ENCODE peak calls at places on chromosomes 13 and 19, in five cellular contexts. B, W, K, N and E are unnamed samples. For H3K4me1, the result is how much of the 10 kb centered on the place peaks cover.

GRCh38 chr13:110261166-110262081 is 45.5 kb downstream of the COL4A1 start:
- DNase-seq in B (no peak), W (peak), K (no peak), N (no peak), E (no peak)

GRCh38 chr19:30880551-30880950 is 468.7 kb downstream of the TSHZ3 start:
- DNase-seq in B (no peak), W (no peak), K (no peak), N (no peak), E (no peak)

GRCh38 chr13:24050292-24050711 is 110.2 kb upstream of the SPATA13 start:
- DNase-seq in B (no peak), W (no peak), K (peak), N (no peak), E (peak)

GRCh38 chr19:6218497-6219146 is 61.2 kb downstream of the MLLT1 start:
- DNase-seq in B (peak), W (peak), K (peak), N (peak), E (peak)

GRCh38 chr19:1082165-1082927 is 12.8 kb downstream of the POLR2E start:
- DNase-seq in B (no peak), W (peak), K (no peak), N (no peak), E (no peak)

GRCh38 chr13:60043262-60043661 is 120.5 kb downstream of the DIAPH3 start:
- DNase-seq in B (no peak), W (no peak), K (peak), N (no peak), E (no peak)

GRCh38 chr13:98672947-98673545 is 79.4 kb downstream of the SLC15A1 start:
- DNase-seq in B (peak), W (peak), K (peak), N (peak), E (peak)

GRCh38 chr13:51827254-51827653 is 17.7 kb downstream of the TMEM272 start:
- DNase-seq in B (no peak), W (no peak), K (no peak), N (no peak), E (no peak)

GRCh38 chr19:47003611-47003935 is 16.1 kb upstream of the NPAS1 start:
- DNase-seq in B (no peak), W (no peak), K (peak), N (no peak), E (no peak)

GRCh38 chr13:23447927-23448326 is 14.4 kb upstream of the SACS start:
- DNase-seq in B (no peak), W (no peak), K (peak), N (no peak), E (no peak)

GRCh38 chr19:3984584-3984907 is 717 bp downstream of the EEF2 start:
- DNase-seq in B (peak), W (peak), K (no peak), N (no peak), E (no peak)

GRCh38 chr13:55572408-55572807 is 1568.3 kb upstream of the PRR20A start:
- DNase-seq in B (no peak), W (no peak), K (no peak), N (no peak), E (no peak)

GRCh38 chr13:55569514-55569913 is 1571.2 kb upstream of the PRR20A start:
- DNase-seq in B (no peak), W (no peak), K (no peak), N (no peak), E (no peak)

GRCh38 chr13:55569082-55569481 is 1571.6 kb upstream of the PRR20A start:
- DNase-seq in B (no peak), W (no peak), K (no peak), N (no peak), E (no peak)

GRCh38 chr13:55571237-55571867 is 1569.4 kb upstream of the PRR20A start:
- DNase-seq in B (no peak), W (peak), K (no peak), N (no peak), E (no peak)

GRCh38 chr13:55570371-55570770 is 1570.3 kb upstream of the PRR20A start:
- DNase-seq in B (no peak), W (no peak), K (no peak), N (no peak), E (no peak)
- H3K27ac ChIP-seq in B (no peak), W (no peak), K (no peak), N (no peak), E (no peak)

DNA sequence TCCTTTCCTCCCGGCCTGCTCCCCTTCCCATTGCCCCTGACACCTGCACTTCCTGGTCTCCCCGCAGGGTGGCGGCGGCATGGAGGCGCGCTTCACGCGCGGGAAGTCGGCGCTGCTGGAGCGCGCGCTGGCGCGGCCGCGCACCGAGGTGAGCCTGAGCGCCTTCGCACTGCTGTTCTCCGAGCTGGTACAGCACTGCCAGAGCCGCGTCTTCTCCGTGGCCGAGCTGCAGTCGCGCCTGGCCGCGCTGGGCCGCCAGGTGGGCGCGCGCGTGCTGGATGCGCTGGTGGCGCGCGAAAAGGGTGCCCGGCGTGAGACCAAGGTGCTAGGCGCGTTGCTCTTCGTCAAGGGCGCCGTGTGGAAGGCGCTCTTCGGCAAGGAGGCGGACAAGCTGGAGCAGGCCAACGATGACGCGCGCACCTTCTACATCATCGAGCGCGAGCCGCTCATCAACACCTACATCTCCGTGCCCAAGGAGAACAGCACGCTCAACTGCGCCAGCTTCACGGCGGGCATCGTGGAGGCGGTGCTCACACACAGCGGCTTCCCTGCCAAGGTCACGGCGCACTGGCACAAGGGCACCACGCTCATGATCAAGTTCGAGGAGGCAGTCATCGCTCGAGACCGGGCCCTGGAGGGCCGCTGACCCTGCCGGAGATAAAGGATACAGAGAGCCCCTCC is 1.7 kb downstream of the TRAPPC5 start:
- DNase-seq in B (no peak), W (no peak), K (no peak), N (no peak), E (peak)
- H3K4me3 ChIP-seq in B (peak), W (peak), K (no peak), N (peak), E (peak)

GRCh38 chr19:55389386-55390317 is 3.9 kb downstream of the RPL28 start:
- DNase-seq in B (no peak), W (no peak), K (no peak), N (no peak), E (no peak)

GRCh38 chr19:55391702-55392615 is 6.2 kb downstream of the RPL28 start:
- DNase-seq in B (no peak), W (no peak), K (peak), N (no peak), E (no peak)

GRCh38 chr19:55391191-55391670 is 5.5 kb downstream of the RPL28 start:
- DNase-seq in B (no peak), W (no peak), K (no peak), N (no peak), E (no peak)

GRCh38 chr19:55392820-55393219 is 7.1 kb downstream of the RPL28 start:
- DNase-seq in B (no peak), W (no peak), K (no peak), N (no peak), E (no peak)

DNA sequence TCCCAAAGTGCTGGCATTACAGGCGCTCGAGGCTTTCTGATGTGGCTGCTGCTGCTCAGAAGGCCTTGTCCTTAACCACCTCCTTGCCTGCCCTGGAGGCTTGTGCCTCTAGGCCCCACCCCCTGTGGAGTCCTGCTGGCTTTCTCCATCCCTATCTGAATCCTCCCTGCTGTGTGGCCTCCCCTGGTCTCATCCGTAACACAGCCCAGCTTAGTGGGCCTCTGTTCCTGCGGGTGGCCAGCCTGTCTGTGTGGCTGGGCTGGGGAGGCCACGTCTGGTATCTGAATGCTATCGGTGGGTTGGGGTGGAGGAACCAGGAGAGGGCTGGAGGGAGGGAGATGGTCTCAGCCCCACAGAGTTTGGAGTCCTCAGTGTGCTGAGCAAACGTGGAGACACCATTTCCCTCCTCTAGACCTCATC is 4.7 kb downstream of the RPL28 start:
- DNase-seq in B (no peak), W (peak), K (no peak), N (no peak), E (no peak)
- H3K4me1 ChIP-seq in B (under half), W (under half), K (under half), N (under half), E (under half)

GRCh38 chr19:39083599-39083982 is 577 bp upstream of the ACP7 start:
- DNase-seq in B (no peak), W (peak), K (no peak), N (no peak), E (no peak)
- H3K27ac ChIP-seq in B (no peak), W (no peak), K (no peak), N (no peak), E (no peak)

GRCh38 chr19:12783226-12783848 is 7.9 kb upstream of the JUNB start:
- DNase-seq in B (no peak), W (peak), K (no peak), N (no peak), E (peak)
- H3K4me3 ChIP-seq in B (peak), W (peak), K (peak), N (peak), E (peak)

GRCh38 chr19:33375156-33375744 is 1.7 kb downstream of the CEBPG start:
- DNase-seq in B (no peak), W (no peak), K (no peak), N (no peak), E (no peak)

GRCh38 chr19:33374406-33374703 is 846 bp downstream of the CEBPG start:
- DNase-seq in B (no peak), W (no peak), K (peak), N (no peak), E (no peak)

GRCh38 chr19:33376931-33377557 is 3.5 kb downstream of the CEBPG start:
- DNase-seq in B (no peak), W (peak), K (no peak), N (no peak), E (no peak)

GRCh38 chr19:33376423-33376822 is 2.9 kb downstream of the CEBPG start:
- DNase-seq in B (peak), W (no peak), K (peak), N (peak), E (peak)

GRCh38 chr19:33375760-33376159 is 2.3 kb downstream of the CEBPG start:
- DNase-seq in B (no peak), W (no peak), K (peak), N (no peak), E (no peak)
- H3K4me1 ChIP-seq in B (under half), W (under half), K (under half), N (under half), E (under half)

DNA sequence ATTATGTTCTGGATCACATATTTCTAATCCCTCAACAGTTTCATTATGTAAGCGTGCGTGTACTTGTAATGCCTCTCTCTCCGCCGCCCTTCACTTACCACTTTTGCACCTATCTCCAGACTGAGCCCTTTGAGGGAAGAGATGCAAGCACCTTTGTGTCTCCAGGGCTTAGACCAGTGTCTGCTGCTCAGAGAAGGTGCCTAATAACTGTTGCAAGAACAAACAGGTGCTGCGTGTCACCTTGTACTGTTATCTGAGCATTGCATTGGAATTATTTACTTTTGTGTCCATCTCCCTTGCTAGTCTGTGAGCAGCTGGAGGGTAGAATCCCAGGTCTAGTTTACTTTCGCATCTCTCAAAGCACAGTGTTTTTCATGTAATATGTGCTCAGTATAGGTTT is 156.2 kb downstream of the FLT1 start:
- DNase-seq in B (no peak), W (no peak), K (no peak), N (no peak), E (no peak)
- H3K27ac ChIP-seq in B (no peak), W (no peak), K (no peak), N (no peak), E (peak)

GRCh38 chr19:19171110-19171672 is 1.1 kb upstream of the MEF2B start:
- DNase-seq in B (no peak), W (no peak), K (no peak), N (no peak), E (no peak)
- H3K4me3 ChIP-seq in B (no peak), W (no peak), K (no peak), N (no peak), E (no peak)

GRCh38 chr13:94312511-94313191 is 166.8 kb downstream of the DCT start:
- DNase-seq in B (no peak), W (no peak), K (no peak), N (no peak), E (no peak)

GRCh38 chr13:94315188-94315587 is 164.3 kb downstream of the DCT start:
- DNase-seq in B (no peak), W (no peak), K (no peak), N (no peak), E (no peak)

GRCh38 chr13:94311893-94312292 is 167.6 kb downstream of the DCT start:
- DNase-seq in B (no peak), W (no peak), K (peak), N (no peak), E (no peak)

GRCh38 chr13:94309997-94310842 is 169.3 kb downstream of the DCT start:
- DNase-seq in B (no peak), W (no peak), K (peak), N (no peak), E (no peak)

DNA sequence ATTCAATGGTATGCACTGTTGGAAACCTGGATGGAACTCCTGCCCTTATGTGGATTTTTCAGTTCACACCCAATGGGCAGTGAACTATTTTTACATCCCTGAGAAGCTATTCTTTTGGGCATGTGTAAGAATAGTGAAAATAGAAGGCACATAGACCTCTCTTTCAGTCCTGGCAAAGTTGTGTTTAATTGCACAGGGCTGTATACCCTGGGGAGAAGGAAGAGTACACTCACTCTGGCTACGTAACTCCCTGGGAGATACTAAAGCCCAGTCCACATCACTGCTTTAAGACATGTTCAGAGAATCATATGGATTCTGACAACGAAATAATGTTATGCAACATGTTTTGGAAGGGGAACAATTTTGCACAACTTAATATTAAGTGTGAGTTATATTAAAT is 166.2 kb downstream of the DCT start:
- DNase-seq in B (no peak), W (no peak), K (no peak), N (no peak), E (no peak)
- H3K4me1 ChIP-seq in B (under half), W (under half), K (under half), N (under half), E (under half)